ENCODE peak calls at places on chromosomes 3 and 15, in eight cellular contexts. One of them, this sample, is unnamed.

GRCh38 chr3:165196577-165197561 is 685 bp upstream of the SLITRK3 start:
- DNase-seq in IMR-90: no peak
- DNase-seq in testis: no peak
- DNase-seq in CD4-positive, alpha-beta T cell: no peak
- DNase-seq in astrocyte: no peak
- DNase-seq in HFFc6: no peak
- DNase-seq in tibial artery: peak; percentile 51
- DNase-seq in fibroblast of mammary gland: peak; percentile 10
- DNase-seq in this sample: no peak

GRCh38 chr3:98823791-98824190 is 60.7 kb downstream of the ST3GAL6 start:
- DNase-seq in testis: no peak
- DNase-seq in fibroblast of mammary gland: peak; percentile 73
- DNase-seq in tibial artery: no peak
- DNase-seq in CD4-positive, alpha-beta T cell: no peak
- DNase-seq in HFFc6: no peak
- DNase-seq in IMR-90: peak; percentile 47
- DNase-seq in astrocyte: peak; percentile 44
- DNase-seq in this sample: no peak

GRCh38 chr3:147328711-147329110 is 77.6 kb downstream of the ZIC4 start:
- DNase-seq in testis: no peak
- DNase-seq in tibial artery: no peak
- DNase-seq in astrocyte: no peak
- DNase-seq in fibroblast of mammary gland: no peak
- DNase-seq in IMR-90: no peak
- DNase-seq in CD4-positive, alpha-beta T cell: no peak
- DNase-seq in HFFc6: no peak
- DNase-seq in this sample: no peak

GRCh38 chr15:100833432-100834389 is 45.9 kb upstream of the ALDH1A3 start:
- DNase-seq in HFFc6: no peak
- DNase-seq in testis: no peak
- DNase-seq in fibroblast of mammary gland: no peak
- DNase-seq in tibial artery: no peak
- DNase-seq in IMR-90: no peak
- DNase-seq in astrocyte: no peak
- DNase-seq in CD4-positive, alpha-beta T cell: no peak
- DNase-seq in this sample: no peak

GRCh38 chr3:187361835-187362234 is 6.3 kb upstream of the RTP4 start:
- DNase-seq in CD4-positive, alpha-beta T cell: no peak
- DNase-seq in HFFc6: no peak
- DNase-seq in testis: no peak
- DNase-seq in tibial artery: no peak
- DNase-seq in fibroblast of mammary gland: no peak
- DNase-seq in astrocyte: no peak
- DNase-seq in IMR-90: no peak
- DNase-seq in this sample: no peak

GRCh38 chr3:134897391-134898131 is 102.5 kb downstream of the EPHB1 start:
- DNase-seq in tibial artery: no peak
- DNase-seq in HFFc6: no peak
- DNase-seq in CD4-positive, alpha-beta T cell: no peak
- DNase-seq in astrocyte: no peak
- DNase-seq in IMR-90: no peak
- DNase-seq in fibroblast of mammary gland: no peak
- DNase-seq in testis: no peak
- DNase-seq in this sample: no peak

GRCh38 chr3:45980819-45981218 is 14.8 kb downstream of the FYCO1 start:
- DNase-seq in testis: no peak
- DNase-seq in CD4-positive, alpha-beta T cell: no peak
- DNase-seq in fibroblast of mammary gland: peak; percentile 66
- DNase-seq in HFFc6: no peak
- DNase-seq in IMR-90: peak; percentile 72
- DNase-seq in astrocyte: no peak
- DNase-seq in tibial artery: no peak
- DNase-seq in this sample: no peak

GRCh38 chr15:83282859-83283812 is 1.3 kb downstream of the BNC1 start:
- DNase-seq in IMR-90: no peak
- DNase-seq in fibroblast of mammary gland: peak; percentile 61
- DNase-seq in testis: peak; percentile 48
- DNase-seq in astrocyte: peak; percentile 53
- DNase-seq in CD4-positive, alpha-beta T cell: no peak
- DNase-seq in HFFc6: peak; percentile 36
- DNase-seq in tibial artery: no peak
- DNase-seq in this sample: no peak

GRCh38 chr3:54434761-54435160 is 312.4 kb downstream of the CACNA2D3 start:
- DNase-seq in HFFc6: no peak
- DNase-seq in IMR-90: no peak
- DNase-seq in astrocyte: no peak
- DNase-seq in CD4-positive, alpha-beta T cell: no peak
- DNase-seq in fibroblast of mammary gland: no peak
- DNase-seq in testis: no peak
- DNase-seq in tibial artery: no peak
- DNase-seq in this sample: no peak

GRCh38 chr3:54432975-54433374 is 310.6 kb downstream of the CACNA2D3 start:
- DNase-seq in testis: no peak
- DNase-seq in CD4-positive, alpha-beta T cell: no peak
- DNase-seq in astrocyte: no peak
- DNase-seq in fibroblast of mammary gland: no peak
- DNase-seq in tibial artery: no peak
- DNase-seq in HFFc6: no peak
- DNase-seq in IMR-90: no peak
- DNase-seq in this sample: no peak

GRCh38 chr3:54427951-54428871 is 305.9 kb downstream of the CACNA2D3 start:
- DNase-seq in testis: peak; percentile 81
- DNase-seq in fibroblast of mammary gland: peak; percentile 71
- DNase-seq in CD4-positive, alpha-beta T cell: no peak
- DNase-seq in tibial artery: no peak
- DNase-seq in astrocyte: peak; percentile 80
- DNase-seq in IMR-90: peak; percentile 76
- DNase-seq in HFFc6: peak; percentile 58
- DNase-seq in this sample: peak; percentile 35

DNA sequence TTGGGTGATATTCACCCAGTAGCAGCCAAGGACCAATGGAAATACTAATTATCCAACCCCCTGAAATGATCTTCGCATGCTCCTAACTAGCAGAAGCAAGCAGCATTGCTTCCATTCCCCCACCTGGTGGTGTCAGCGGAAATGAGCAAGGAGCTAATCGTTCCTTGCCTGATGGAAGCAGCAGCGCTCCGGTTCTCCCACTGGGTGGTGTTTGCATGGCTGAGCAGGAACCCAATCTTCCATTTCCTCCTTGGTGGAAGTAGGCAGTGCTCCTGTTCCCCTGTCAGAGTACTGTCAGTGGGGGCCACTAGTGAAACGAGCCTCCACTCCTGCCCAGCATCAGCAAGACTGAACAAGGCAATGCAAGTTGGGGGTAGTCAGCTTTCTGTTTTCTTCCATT is 311.5 kb downstream of the CACNA2D3 start:
- DNase-seq in IMR-90: no peak
- DNase-seq in CD4-positive, alpha-beta T cell: no peak
- DNase-seq in fibroblast of mammary gland: no peak
- DNase-seq in testis: no peak
- DNase-seq in astrocyte: no peak
- DNase-seq in tibial artery: no peak
- DNase-seq in HFFc6: no peak
- DNase-seq in this sample: no peak
- TF ChIP-seq CTCF in IMR-90: no peak
- TF ChIP-seq CTCF in CD4-positive, alpha-beta T cell: no peak
- TF ChIP-seq CTCF in fibroblast of mammary gland: no peak
- TF ChIP-seq CTCF in testis: peak; percentile 12
- TF ChIP-seq CTCF in astrocyte: peak; percentile 2
- TF ChIP-seq CTCF in tibial artery: no peak
- TF ChIP-seq CTCF in HFFc6: no peak
- TF ChIP-seq CTCF in this sample: no peak

DNA sequence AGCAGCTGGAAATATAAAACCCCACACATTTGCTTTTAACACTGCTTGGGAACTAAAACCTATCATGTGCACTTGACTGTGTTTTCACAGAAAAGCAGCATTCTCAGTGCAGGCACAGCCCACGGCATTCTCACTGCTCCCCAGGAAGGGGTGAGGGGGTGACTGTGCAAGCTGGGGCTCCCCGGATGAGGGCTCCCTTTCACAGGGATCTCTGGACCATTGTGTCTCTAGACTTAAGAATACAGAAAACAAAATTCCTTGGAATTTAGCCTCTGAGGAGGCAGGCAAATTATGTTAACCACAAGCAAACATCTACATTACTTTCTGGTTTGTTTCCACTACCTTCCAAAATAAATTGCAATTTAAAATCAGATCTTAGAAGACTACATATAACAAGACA is 100.3 kb downstream of the FSIP1 start:
- DNase-seq in tibial artery: no peak
- DNase-seq in CD4-positive, alpha-beta T cell: no peak
- DNase-seq in fibroblast of mammary gland: no peak
- DNase-seq in HFFc6: peak; percentile 12
- DNase-seq in astrocyte: peak; percentile 40
- DNase-seq in testis: no peak
- DNase-seq in IMR-90: no peak
- DNase-seq in this sample: no peak
- TF ChIP-seq CTCF in tibial artery: no peak
- TF ChIP-seq CTCF in CD4-positive, alpha-beta T cell: no peak
- TF ChIP-seq CTCF in fibroblast of mammary gland: no peak
- TF ChIP-seq CTCF in HFFc6: no peak
- TF ChIP-seq CTCF in astrocyte: no peak
- TF ChIP-seq CTCF in testis: no peak
- TF ChIP-seq CTCF in IMR-90: no peak
- TF ChIP-seq CTCF in this sample: no peak

GRCh38 chr15:69165637-69166025 is 5.2 kb downstream of the GLCE start:
- DNase-seq in tibial artery: no peak
- DNase-seq in CD4-positive, alpha-beta T cell: no peak
- DNase-seq in testis: no peak
- DNase-seq in astrocyte: no peak
- DNase-seq in IMR-90: no peak
- DNase-seq in HFFc6: no peak
- DNase-seq in fibroblast of mammary gland: no peak
- DNase-seq in this sample: no peak

GRCh38 chr15:69172854-69173253 is 12.4 kb downstream of the GLCE start:
- DNase-seq in testis: no peak
- DNase-seq in fibroblast of mammary gland: no peak
- DNase-seq in IMR-90: no peak
- DNase-seq in tibial artery: no peak
- DNase-seq in astrocyte: no peak
- DNase-seq in CD4-positive, alpha-beta T cell: no peak
- DNase-seq in HFFc6: no peak
- DNase-seq in this sample: no peak

GRCh38 chr15:69167218-69167842 is 6.9 kb downstream of the GLCE start:
- DNase-seq in astrocyte: no peak
- DNase-seq in fibroblast of mammary gland: no peak
- DNase-seq in HFFc6: no peak
- DNase-seq in tibial artery: no peak
- DNase-seq in testis: no peak
- DNase-seq in IMR-90: no peak
- DNase-seq in CD4-positive, alpha-beta T cell: no peak
- DNase-seq in this sample: no peak

GRCh38 chr15:69175536-69175935 is 15.1 kb downstream of the GLCE start:
- DNase-seq in IMR-90: no peak
- DNase-seq in tibial artery: no peak
- DNase-seq in testis: no peak
- DNase-seq in HFFc6: no peak
- DNase-seq in CD4-positive, alpha-beta T cell: no peak
- DNase-seq in fibroblast of mammary gland: no peak
- DNase-seq in astrocyte: no peak
- DNase-seq in this sample: no peak

DNA sequence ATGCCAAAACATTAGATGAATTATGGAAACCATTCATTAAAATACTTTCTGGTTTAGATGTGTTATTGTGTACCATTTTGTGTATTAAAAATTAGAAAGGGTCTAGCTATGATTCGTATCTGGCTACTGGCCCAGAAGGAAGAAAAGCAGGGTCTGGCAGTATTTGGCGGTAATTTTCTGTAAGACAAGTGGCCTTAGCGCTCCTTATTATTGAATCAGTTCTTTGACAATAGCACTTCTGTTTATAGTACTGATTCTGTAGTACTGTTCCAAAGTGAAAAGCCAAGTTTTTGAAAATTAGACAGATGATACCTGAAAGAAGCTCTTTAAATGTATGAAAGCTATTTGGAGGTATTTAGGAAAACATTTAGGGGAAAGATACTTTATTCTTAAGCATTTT is 10.2 kb downstream of the GLCE start:
- DNase-seq in astrocyte: no peak
- DNase-seq in HFFc6: no peak
- DNase-seq in testis: no peak
- DNase-seq in CD4-positive, alpha-beta T cell: no peak
- DNase-seq in fibroblast of mammary gland: no peak
- DNase-seq in IMR-90: no peak
- DNase-seq in tibial artery: no peak
- DNase-seq in this sample: no peak
- TF ChIP-seq CTCF in astrocyte: no peak
- TF ChIP-seq CTCF in HFFc6: no peak
- TF ChIP-seq CTCF in testis: no peak
- TF ChIP-seq CTCF in CD4-positive, alpha-beta T cell: no peak
- TF ChIP-seq CTCF in fibroblast of mammary gland: no peak
- TF ChIP-seq CTCF in IMR-90: no peak
- TF ChIP-seq CTCF in tibial artery: no peak
- TF ChIP-seq CTCF in this sample: no peak

DNA sequence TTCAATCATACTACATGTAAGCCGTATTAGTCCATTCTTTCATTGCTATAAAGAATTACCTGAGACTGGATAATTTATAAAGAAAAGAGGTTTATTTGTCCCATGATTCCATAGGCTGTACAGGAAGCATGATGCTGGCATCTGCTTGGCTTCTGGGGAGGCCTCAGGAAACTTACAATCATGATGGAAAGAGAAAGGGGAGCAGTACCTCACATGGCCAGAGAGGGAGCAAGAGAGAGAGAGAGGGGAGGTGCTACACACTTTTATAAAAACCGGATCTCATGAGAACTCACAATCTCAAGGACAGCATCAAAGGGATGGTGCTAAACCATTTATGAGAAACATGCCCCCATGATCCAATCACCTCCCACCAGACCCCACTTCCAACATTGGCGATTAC is 14.3 kb upstream of the CLASP2 start:
- DNase-seq in testis: no peak
- DNase-seq in HFFc6: no peak
- DNase-seq in IMR-90: no peak
- DNase-seq in tibial artery: no peak
- DNase-seq in CD4-positive, alpha-beta T cell: no peak
- DNase-seq in astrocyte: no peak
- DNase-seq in fibroblast of mammary gland: no peak
- DNase-seq in this sample: no peak
- TF ChIP-seq CTCF in testis: no peak
- TF ChIP-seq CTCF in HFFc6: peak; percentile 58
- TF ChIP-seq CTCF in IMR-90: no peak
- TF ChIP-seq CTCF in tibial artery: no peak
- TF ChIP-seq CTCF in CD4-positive, alpha-beta T cell: no peak
- TF ChIP-seq CTCF in astrocyte: peak; percentile 4
- TF ChIP-seq CTCF in fibroblast of mammary gland: peak; percentile 46
- TF ChIP-seq CTCF in this sample: no peak

This sample was measured in breast epithelium.